ENCODE peak calls at places on chromosomes 3 and 15, in seven cellular contexts. A is GM23248, X is MM.1S, D is GM23338, V is neural progenitor cell, O is OCI-LY7, Y is hepatocyte. I is an unnamed sample.

GRCh38 chr3:70916375-70917055 is 604.1 kb upstream of the MDFIC2 start:
- DNase-seq in V (no peak), D (no peak), A (peak; percentile 5), O (no peak), X (no peak), Y (peak; percentile 35), I (peak; percentile 43)

GRCh38 chr15:67895237-67895636 is 55.4 kb upstream of the RNU6-1 start:
- DNase-seq in A (no peak), X (no peak), D (no peak), Y (no peak), V (no peak), O (no peak), I (no peak)

GRCh38 chr3:183502237-183502636 is 53.3 kb downstream of the KLHL6 start:
- DNase-seq in X (peak; percentile 23), Y (no peak), O (no peak), A (no peak), D (no peak), V (no peak), I (no peak)

GRCh38 chr3:9179826-9180763 is 69.4 kb downstream of the SRGAP3 start:
- DNase-seq in Y (no peak), X (no peak), A (no peak), D (no peak), O (no peak), V (no peak), I (no peak)

GRCh38 chr3:12155833-12156232 is 2.9 kb downstream of the TIMP4 start:
- DNase-seq in A (peak; percentile 89), D (no peak), O (no peak), X (no peak), V (no peak), Y (peak; percentile 77), I (no peak)

GRCh38 chr15:66498501-66499386 is 1.2 kb upstream of the SNAPC5 start:
- DNase-seq in O (peak; percentile 60), V (peak; percentile 16), D (peak; percentile 57), Y (peak; percentile 24), X (peak; percentile 53), A (peak; percentile 64), I (peak; percentile 34)

GRCh38 chr3:141789281-141789680 is 26.1 kb downstream of the GRK7 start:
- DNase-seq in V (no peak), D (peak; percentile 64), Y (no peak), A (no peak), X (no peak), O (peak; percentile 23), I (no peak)

GRCh38 chr3:54146383-54147239 is 24.3 kb downstream of the CACNA2D3 start:
- DNase-seq in O (peak; percentile 14), A (peak; percentile 44), Y (peak; percentile 75), D (peak; percentile 84), X (peak; percentile 38), V (peak; percentile 85), I (peak; percentile 82)

GRCh38 chr3:49799105-49799504 is 568 bp downstream of the CDHR4 start:
- DNase-seq in O (no peak), X (no peak), Y (no peak), D (no peak), A (no peak), V (no peak), I (no peak)

GRCh38 chr15:88032787-88033186 is 223.8 kb downstream of the NTRK3 start:
- DNase-seq in V (no peak), X (no peak), Y (no peak), D (no peak), O (no peak), A (peak; percentile 41), I (no peak)

GRCh38 chr3:170469151-170470062 is 50.7 kb downstream of the CLDN11 start:
- DNase-seq in V (no peak), O (no peak), A (peak; percentile 65), X (no peak), D (no peak), Y (peak; percentile 37), I (peak; percentile 41)

GRCh38 chr15:81270781-81271491 is 53.0 kb downstream of the STARD5 start:
- DNase-seq in Y (no peak), D (no peak), O (no peak), A (peak; percentile 62), V (peak; percentile 88), X (no peak), I (no peak)

GRCh38 chr15:63156708-63157065 is 590 bp downstream of the RPS27L start:
- DNase-seq in O (peak; percentile 35), V (peak; percentile 45), Y (peak; percentile 62), D (peak; percentile 39), X (peak; percentile 53), A (peak; percentile 72), I (peak; percentile 31)

GRCh38 chr15:99943466-99943865 is 210.2 kb upstream of the LYSMD4 start:
- DNase-seq in O (no peak), V (no peak), X (no peak), D (no peak), Y (no peak), A (no peak), I (no peak)

GRCh38 chr3:49140080-49140479 is 7.2 kb upstream of the LAMB2 start:
- DNase-seq in O (no peak), V (peak; percentile 34), D (no peak), Y (no peak), X (no peak), A (no peak), I (no peak)

GRCh38 chr3:171088496-171088895 is 62.0 kb upstream of the SLC2A2 start:
- DNase-seq in Y (no peak), A (no peak), D (no peak), O (no peak), X (no peak), V (no peak), I (no peak)

GRCh38 chr3:179260949-179261765 is 10.2 kb upstream of the KCNMB3 start:
- DNase-seq in V (peak; percentile 79), X (peak; percentile 79), O (no peak), Y (peak; percentile 88), A (peak; percentile 86), D (peak; percentile 80), I (peak; percentile 95)

GRCh38 chr3:179263134-179263533 is 12.2 kb upstream of the KCNMB3 start:
- DNase-seq in A (no peak), V (no peak), O (no peak), Y (no peak), X (no peak), D (no peak), I (no peak)

GRCh38 chr3:179264456-179264855 is 13.5 kb upstream of the KCNMB3 start:
- DNase-seq in D (no peak), A (no peak), V (no peak), O (no peak), Y (no peak), X (no peak), I (no peak)

GRCh38 chr3:179256813-179257212 is 5.9 kb upstream of the KCNMB3 start:
- DNase-seq in A (no peak), X (no peak), Y (no peak), O (no peak), V (no peak), D (no peak), I (no peak)

DNA sequence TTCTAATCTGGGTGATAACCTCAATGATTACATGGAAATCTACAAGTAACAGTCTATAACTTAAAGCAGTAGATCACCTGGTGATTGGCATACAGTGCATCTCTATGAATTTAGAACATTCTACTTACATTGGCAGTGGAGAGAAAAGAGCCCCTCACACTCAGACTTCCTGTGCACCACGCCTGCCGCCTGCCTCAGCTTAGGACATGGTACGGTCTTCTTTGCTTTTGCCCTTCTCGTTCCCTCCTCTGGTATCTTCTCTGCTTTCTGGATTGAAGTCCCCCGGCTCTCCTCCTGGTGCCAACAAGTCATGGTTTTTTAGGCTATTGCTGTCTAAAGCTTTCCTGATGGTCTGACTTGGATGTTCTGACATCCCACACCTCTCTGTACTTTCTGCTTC is 7.9 kb upstream of the KCNMB3 start:
- DNase-seq in Y (no peak), O (no peak), A (no peak), X (no peak), V (no peak), D (no peak), I (no peak)
- H2AFZ ChIP-seq in Y (no peak overlapping the region), O (no peak overlapping the region), A (no peak overlapping the region), X (no peak overlapping the region), V (no peak overlapping the region), D (no peak overlapping the region), I (no peak overlapping the region)

DNA sequence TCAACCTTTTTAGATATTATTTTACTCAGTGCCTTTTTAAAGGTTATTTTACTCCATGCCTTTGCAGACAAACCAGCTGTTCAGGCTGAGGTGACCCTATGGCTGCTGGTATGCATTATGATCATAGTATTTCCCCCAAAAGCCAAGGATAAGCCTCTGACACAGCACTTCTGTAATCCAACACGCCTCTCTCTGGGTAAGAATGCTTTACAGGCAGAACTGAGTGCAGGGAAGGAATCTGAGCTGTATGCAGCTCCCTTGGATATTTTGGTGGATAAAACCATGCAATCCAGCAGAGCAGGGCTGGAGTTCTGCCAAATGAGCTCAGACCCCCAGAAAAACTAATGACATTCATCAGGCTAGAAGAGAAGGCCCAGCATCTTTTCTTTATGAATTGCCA is 11.7 kb upstream of the MAP1A start:
- DNase-seq in X (no peak), A (peak; percentile 59), V (no peak), O (no peak), Y (peak; percentile 51), D (no peak), I (no peak)
- TF ChIP-seq EZH2phosphoT487 in X (no peak), A (no peak), V (no peak), O (no peak), Y (no peak), D (no peak), I (no peak)

GRCh38 chr15:101174152-101174920 is 77.5 kb downstream of the CHSY1 start:
- DNase-seq in X (no peak), D (no peak), A (no peak), Y (no peak), V (no peak), O (no peak), I (no peak)
- H2AFZ ChIP-seq in X (no peak overlapping the region), D (no peak overlapping the region), A (no peak overlapping the region), Y (no peak overlapping the region), V (no peak overlapping the region), O (no peak overlapping the region), I (no peak overlapping the region)

GRCh38 chr15:34701536-34701935 is 53.3 kb downstream of the GJD2 start:
- DNase-seq in D (peak; percentile 29), O (no peak), V (peak; percentile 41), X (no peak), A (no peak), Y (no peak), I (no peak)

GRCh38 chr15:34696506-34696905 is 58.3 kb downstream of the GJD2 start:
- DNase-seq in X (no peak), D (no peak), V (no peak), Y (no peak), O (no peak), A (no peak), I (no peak)

DNA sequence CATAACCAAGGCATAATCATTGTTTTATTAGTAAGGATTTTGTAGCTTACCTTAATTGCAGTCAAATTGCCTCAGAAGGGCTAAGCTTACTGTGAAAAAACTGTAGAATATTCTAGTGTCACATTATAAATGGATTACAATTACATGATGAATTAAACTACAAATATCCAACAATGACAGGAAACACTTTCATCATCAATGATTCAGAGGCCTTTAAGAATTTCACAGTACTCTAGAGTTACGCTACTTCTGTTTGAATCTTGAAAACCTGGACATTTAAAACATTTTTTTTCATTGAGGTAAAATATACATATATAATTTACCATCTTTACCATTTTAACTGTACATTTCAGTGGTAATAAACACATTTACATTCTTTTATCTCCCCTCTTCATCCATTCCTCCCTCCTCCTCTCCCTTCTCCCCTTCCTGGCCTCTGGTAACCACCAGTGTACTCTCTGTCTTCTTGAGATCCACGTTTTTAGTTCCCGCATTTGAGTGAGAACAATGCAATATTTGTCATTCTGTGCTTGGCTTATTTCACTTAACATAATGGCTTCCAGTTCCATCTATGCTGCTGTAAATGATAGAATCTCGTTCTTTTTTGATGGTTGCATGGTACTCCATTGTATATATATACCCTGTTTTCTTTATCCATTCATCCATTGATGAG is 54.7 kb downstream of the GJD2 start:
- DNase-seq in V (no peak), Y (no peak), A (peak; percentile 33), D (no peak), O (no peak), X (no peak), I (no peak)
- TF ChIP-seq EZH2phosphoT487 in V (no peak), Y (no peak), A (no peak), D (no peak), O (no peak), X (no peak), I (no peak)